ENCODE peak calls at places on chromosome 11, in ten cellular contexts. Q, L, C, R, E, G, Y, M, D and T are unnamed samples.

GRCh38 chr11:114358711-114359110 is 41.6 kb downstream of the C11orf71 start:
- DNase-seq in C (no peak), Y (no peak), M (no peak), L (no peak), Q (no peak), G (no peak), E (no peak), D (no peak), R (no peak), T (no peak)

GRCh38 chr11:44528103-44528502 is 37.4 kb upstream of the CD82 start:
- DNase-seq in Q (no peak), G (no peak), R (no peak), C (no peak), M (no peak), Y (no peak), D (no peak), E (no peak), L (no peak), T (no peak)

GRCh38 chr11:79062814-79063762 is 377.7 kb downstream of the TENM4 start:
- DNase-seq in L (peak; percentile 84), C (no peak), G (no peak), R (peak; percentile 64), Y (no peak), Q (no peak), E (no peak), D (no peak), M (peak; percentile 59), T (no peak)

GRCh38 chr11:111981270-111981669 is 43.9 kb upstream of the DLAT start:
- DNase-seq in E (no peak), M (no peak), L (no peak), D (no peak), R (no peak), Y (no peak), G (no peak), Q (no peak), C (no peak), T (no peak)

GRCh38 chr11:57294225-57295131 is 30.3 kb downstream of the TNKS1BP1 start:
- DNase-seq in E (no peak), Y (no peak), G (no peak), Q (no peak), D (peak; percentile 67), C (no peak), R (no peak), L (no peak), M (peak; percentile 39), T (no peak)

GRCh38 chr11:19705936-19706335 is 6.7 kb upstream of the NAV2 start:
- DNase-seq in G (no peak), Q (no peak), Y (no peak), L (no peak), R (no peak), M (no peak), D (no peak), C (no peak), E (no peak), T (no peak)

GRCh38 chr11:128261011-128261421 is 326.3 kb downstream of the ETS1 start:
- DNase-seq in G (no peak), Y (no peak), R (no peak), E (no peak), D (no peak), L (no peak), M (no peak), Q (no peak), C (no peak), T (no peak)

GRCh38 chr11:69144316-69144715 is 11.4 kb upstream of the SMIM38 start:
- DNase-seq in E (no peak), C (no peak), R (no peak), M (no peak), L (no peak), Y (no peak), G (peak; percentile 21), D (peak; percentile 2), Q (no peak), T (no peak)

GRCh38 chr11:69017951-69018350 is 4.9 kb upstream of the MRGPRF start:
- DNase-seq in L (no peak), G (no peak), Q (no peak), R (no peak), E (no peak), C (peak; percentile 68), Y (no peak), D (no peak), M (no peak), T (no peak)

GRCh38 chr11:115873813-115874212 is 369.6 kb upstream of the CADM1 start:
- DNase-seq in E (no peak), Q (no peak), Y (no peak), D (no peak), G (no peak), M (no peak), R (no peak), C (no peak), L (no peak), T (no peak)

GRCh38 chr11:86942212-86942611 is 13.0 kb downstream of the FZD4 start:
- DNase-seq in D (no peak), M (no peak), G (no peak), Y (no peak), E (no peak), C (no peak), L (no peak), R (no peak), Q (no peak), T (no peak)

GRCh38 chr11:130634981-130635473 is 186.6 kb downstream of the ADAMTS15 start:
- DNase-seq in D (no peak), Q (no peak), Y (no peak), G (peak; percentile 83), L (peak; percentile 71), M (no peak), E (no peak), C (no peak), R (no peak), T (no peak)

DNA sequence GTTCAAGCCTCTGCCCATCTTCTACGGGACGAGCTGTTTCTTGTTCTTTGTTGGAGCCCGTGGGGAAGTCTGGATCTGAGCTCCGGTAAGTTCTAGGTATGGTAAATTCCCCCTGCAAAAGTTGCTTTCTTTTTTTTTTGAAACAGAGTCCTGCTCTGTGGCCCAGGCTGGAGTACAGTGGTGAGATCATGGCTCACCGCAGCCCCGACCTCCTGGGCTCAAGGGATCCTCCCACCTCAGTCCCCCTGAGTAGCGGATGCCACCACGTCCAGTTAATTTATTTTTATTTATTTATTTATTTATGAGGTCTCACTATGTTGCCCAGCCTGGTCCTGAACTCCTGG is 35.5 kb upstream of the MOB2 start:
- DNase-seq in G (no peak), Q (no peak), Y (no peak), E (no peak), L (no peak), D (no peak), R (no peak), C (no peak), M (no peak), T (no peak)
- H3K4me3 ChIP-seq in G (no peak overlapping the region), Q (no peak overlapping the region), Y (no peak overlapping the region), E (no peak overlapping the region), L (no peak overlapping the region), D (no peak overlapping the region), R (no peak overlapping the region), C (no peak overlapping the region), M (no peak overlapping the region), T (no peak overlapping the region)

GRCh38 chr11:7165911-7166310 is 77.1 kb downstream of the RBMXL2 start:
- DNase-seq in R (no peak), C (no peak), D (no peak), Q (no peak), L (no peak), G (no peak), M (peak; percentile 29), Y (no peak), E (no peak), T (no peak)

DNA sequence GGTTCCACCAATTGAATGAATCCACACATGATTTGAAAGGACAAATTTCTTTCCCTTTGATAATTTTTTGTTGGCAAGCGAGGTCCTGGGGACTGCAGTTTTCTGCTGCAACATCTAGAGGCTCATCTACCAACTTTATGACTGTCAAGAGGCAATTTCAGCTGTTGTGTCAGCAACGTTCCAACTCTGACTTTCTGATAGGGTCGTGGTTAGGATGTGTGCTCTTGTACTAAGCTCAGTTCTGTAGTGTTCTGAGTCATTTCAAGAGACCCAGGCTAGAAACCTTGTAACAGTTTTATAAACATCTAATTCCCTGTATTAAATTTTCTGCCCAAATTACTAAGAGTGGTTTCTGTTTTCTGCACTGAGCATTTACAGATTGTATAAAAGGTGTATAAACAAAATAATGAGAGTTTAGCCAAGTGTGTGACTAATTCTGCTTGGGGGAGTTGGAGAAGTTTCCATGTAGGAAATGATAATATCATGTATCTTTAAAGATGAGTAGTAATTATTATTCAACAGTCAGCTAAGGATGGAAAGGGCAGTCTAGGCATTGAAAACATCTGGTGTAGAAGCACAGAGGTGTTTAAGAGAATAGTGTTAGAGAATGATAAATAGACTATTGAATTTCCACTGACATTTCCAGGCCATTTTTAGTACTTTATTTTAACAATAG is 72.2 kb downstream of the RBMXL2 start:
- DNase-seq in R (no peak), M (no peak), G (no peak), E (no peak), C (no peak), Q (no peak), L (no peak), D (no peak), Y (no peak), T (no peak)
- H3K27ac ChIP-seq in R (no peak overlapping the region), M (no peak overlapping the region), G (no peak overlapping the region), E (no peak overlapping the region), C (no peak overlapping the region), Q (no peak overlapping the region), L (no peak overlapping the region), D (no peak overlapping the region), Y (no peak overlapping the region), T (no peak overlapping the region)

GRCh38 chr11:64809781-64810241 is 540 bp downstream of the MEN1 start:
- DNase-seq in L (peak; percentile 89), Y (no peak), Q (no peak), C (peak; percentile 86), D (no peak), G (no peak), E (no peak), R (peak; percentile 71), M (peak; percentile 71), T (no peak)
- H3K4me3 ChIP-seq in L (peak overlapping the region; percentile 89), Y (peak overlapping the region; percentile 88), Q (peak overlapping the region; percentile 80), C (peak overlapping the region; percentile 89), D (peak overlapping the region; percentile 77), G (peak overlapping the region; percentile 86), E (peak overlapping the region; percentile 71), R (peak overlapping the region; percentile 93), M (peak overlapping the region; percentile 98), T (peak overlapping the region; percentile 96)

GRCh38 chr11:1899100-1899499 is 7.4 kb upstream of the PRR33 start:
- DNase-seq in Q (no peak), R (no peak), D (no peak), G (no peak), M (no peak), E (no peak), C (no peak), Y (no peak), L (no peak), T (no peak)

GRCh38 chr11:1893581-1894359 is 2.1 kb upstream of the PRR33 start:
- DNase-seq in M (no peak), C (no peak), G (no peak), D (no peak), Q (no peak), R (no peak), E (no peak), Y (no peak), L (no peak), T (no peak)

GRCh38 chr11:1896468-1896867 is 4.8 kb upstream of the PRR33 start:
- DNase-seq in Q (no peak), E (no peak), M (no peak), Y (no peak), C (no peak), G (no peak), R (no peak), D (peak; percentile 13), L (no peak), T (no peak)

GRCh38 chr11:1896895-1897294 is 5.2 kb upstream of the PRR33 start:
- DNase-seq in Q (no peak), R (no peak), E (peak; percentile 14), D (peak; percentile 31), Y (no peak), G (no peak), C (no peak), M (no peak), L (peak; percentile 37), T (no peak)

GRCh38 chr11:1899686-1900085 is 8.0 kb upstream of the PRR33 start:
- DNase-seq in Q (no peak), R (no peak), Y (no peak), D (no peak), C (no peak), G (no peak), M (no peak), L (no peak), E (no peak), T (no peak)
- H3K27ac ChIP-seq in Q (no peak overlapping the region), R (no peak overlapping the region), Y (no peak overlapping the region), D (no peak overlapping the region), C (no peak overlapping the region), G (no peak overlapping the region), M (no peak overlapping the region), L (no peak overlapping the region), E (no peak overlapping the region), T (no peak overlapping the region)